ENCODE peak calls at places on chromosomes 6 and 20, in four cellular contexts. One of them, this sample, is unnamed.

GRCh38 chr6:140182819-140183218 is 808.4 kb upstream of the CITED2 start:
- DNase-seq in sigmoid colon: no peak
- DNase-seq in uterus: no peak
- DNase-seq in ovary: no peak
- DNase-seq in this sample: no peak

GRCh38 chr6:129744201-129744879 is 34.4 kb upstream of the ARHGAP18 start:
- DNase-seq in ovary: peak; percentile 55
- DNase-seq in sigmoid colon: peak; percentile 69
- DNase-seq in uterus: peak; percentile 51
- DNase-seq in this sample: peak; percentile 15

GRCh38 chr20:58192567-58192966 is 35.9 kb downstream of the ANKRD60 start:
- DNase-seq in ovary: no peak
- DNase-seq in sigmoid colon: no peak
- DNase-seq in uterus: no peak
- DNase-seq in this sample: no peak

GRCh38 chr20:17281478-17281877 is 54.6 kb downstream of the PCSK2 start:
- DNase-seq in sigmoid colon: no peak
- DNase-seq in ovary: no peak
- DNase-seq in uterus: no peak
- DNase-seq in this sample: peak; percentile 53

GRCh38 chr6:55696501-55696900 is 117.5 kb upstream of the HMGCLL1 start:
- DNase-seq in uterus: no peak
- DNase-seq in sigmoid colon: no peak
- DNase-seq in ovary: no peak
- DNase-seq in this sample: no peak

GRCh38 chr6:125639621-125640020 is 109.8 kb upstream of the HEY2 start:
- DNase-seq in ovary: no peak
- DNase-seq in sigmoid colon: no peak
- DNase-seq in uterus: no peak
- DNase-seq in this sample: no peak

GRCh38 chr6:38572186-38572813 is 67.4 kb downstream of the BTBD9 start:
- DNase-seq in ovary: no peak
- DNase-seq in uterus: no peak
- DNase-seq in sigmoid colon: no peak
- DNase-seq in this sample: no peak

GRCh38 chr6:113776998-113777397 is 80.1 kb upstream of the MARCKS start:
- DNase-seq in sigmoid colon: no peak
- DNase-seq in uterus: no peak
- DNase-seq in ovary: no peak
- DNase-seq in this sample: no peak

GRCh38 chr6:28266962-28267694 is at the start of gene ZSCAN26:
- DNase-seq in sigmoid colon: peak; percentile 90
- DNase-seq in ovary: peak; percentile 89
- DNase-seq in uterus: peak; percentile 91
- DNase-seq in this sample: peak; percentile 81

GRCh38 chr6:165987483-165988305 is 180.0 kb downstream of the TBXT start:
- DNase-seq in ovary: peak; percentile 97
- DNase-seq in sigmoid colon: peak; percentile 98
- DNase-seq in uterus: peak; percentile 90
- DNase-seq in this sample: peak; percentile 81

GRCh38 chr20:8724884-8725283 is 344.0 kb upstream of the PLCB4 start:
- DNase-seq in ovary: no peak
- DNase-seq in uterus: no peak
- DNase-seq in sigmoid colon: no peak
- DNase-seq in this sample: no peak

GRCh38 chr20:25177890-25178321 is 17.6 kb upstream of the ENTPD6 start:
- DNase-seq in uterus: no peak
- DNase-seq in sigmoid colon: no peak
- DNase-seq in ovary: no peak
- DNase-seq in this sample: peak; percentile 81

GRCh38 chr20:19504251-19504650 is 253.8 kb upstream of the RIN2 start:
- DNase-seq in uterus: no peak
- DNase-seq in ovary: no peak
- DNase-seq in sigmoid colon: no peak
- DNase-seq in this sample: no peak

GRCh38 chr6:35025241-35026188 is 115.6 kb downstream of the TCP11 start:
- DNase-seq in sigmoid colon: no peak
- DNase-seq in ovary: no peak
- DNase-seq in uterus: no peak
- DNase-seq in this sample: no peak

GRCh38 chr6:116328528-116328903 is 42.2 kb upstream of the DSE start:
- DNase-seq in ovary: no peak
- DNase-seq in uterus: no peak
- DNase-seq in sigmoid colon: no peak
- DNase-seq in this sample: no peak

GRCh38 chr6:54060286-54060685 is 51.0 kb upstream of the MLIP start:
- DNase-seq in uterus: no peak
- DNase-seq in sigmoid colon: no peak
- DNase-seq in ovary: no peak
- DNase-seq in this sample: no peak

GRCh38 chr6:95690328-95690727 is 113.0 kb downstream of the MANEA start:
- DNase-seq in sigmoid colon: no peak
- DNase-seq in ovary: no peak
- DNase-seq in uterus: no peak
- DNase-seq in this sample: no peak

GRCh38 chr6:65707134-65707826 is at the start of gene EYS:
- DNase-seq in ovary: no peak
- DNase-seq in uterus: no peak
- DNase-seq in sigmoid colon: no peak
- DNase-seq in this sample: no peak

GRCh38 chr20:48703511-48704219 is 124.1 kb downstream of the PREX1 start:
- DNase-seq in sigmoid colon: peak; percentile 61
- DNase-seq in ovary: no peak
- DNase-seq in uterus: no peak
- DNase-seq in this sample: peak; percentile 90

GRCh38 chr6:25181923-25182322 is 97.3 kb upstream of the CARMIL1 start:
- DNase-seq in ovary: no peak
- DNase-seq in uterus: no peak
- DNase-seq in sigmoid colon: no peak
- DNase-seq in this sample: no peak

GRCh38 chr6:132614554-132614953 is 9.5 kb downstream of the TAAR2 start:
- DNase-seq in sigmoid colon: no peak
- DNase-seq in uterus: no peak
- DNase-seq in ovary: no peak
- DNase-seq in this sample: no peak

GRCh38 chr6:25100288-25100687 is 164.5 kb upstream of the RIPOR2 start:
- DNase-seq in uterus: no peak
- DNase-seq in ovary: no peak
- DNase-seq in sigmoid colon: no peak
- DNase-seq in this sample: no peak

GRCh38 chr6:125717120-125717731 is 32.2 kb upstream of the HEY2 start:
- DNase-seq in uterus: no peak
- DNase-seq in sigmoid colon: no peak
- DNase-seq in ovary: no peak
- DNase-seq in this sample: no peak

GRCh38 chr20:45049904-45050471 is 50.9 kb downstream of the KCNS1 start:
- DNase-seq in ovary: no peak
- DNase-seq in uterus: no peak
- DNase-seq in sigmoid colon: no peak
- DNase-seq in this sample: no peak

GRCh38 chr20:45052698-45053440 is 48.1 kb downstream of the KCNS1 start:
- DNase-seq in sigmoid colon: no peak
- DNase-seq in ovary: no peak
- DNase-seq in uterus: no peak
- DNase-seq in this sample: no peak

GRCh38 chr20:45049438-45049837 is 51.5 kb downstream of the KCNS1 start:
- DNase-seq in ovary: no peak
- DNase-seq in sigmoid colon: no peak
- DNase-seq in uterus: no peak
- DNase-seq in this sample: no peak

GRCh38 chr20:45053441-45054351 is 47.2 kb downstream of the KCNS1 start:
- DNase-seq in sigmoid colon: no peak
- DNase-seq in ovary: no peak
- DNase-seq in uterus: no peak
- DNase-seq in this sample: no peak

DNA sequence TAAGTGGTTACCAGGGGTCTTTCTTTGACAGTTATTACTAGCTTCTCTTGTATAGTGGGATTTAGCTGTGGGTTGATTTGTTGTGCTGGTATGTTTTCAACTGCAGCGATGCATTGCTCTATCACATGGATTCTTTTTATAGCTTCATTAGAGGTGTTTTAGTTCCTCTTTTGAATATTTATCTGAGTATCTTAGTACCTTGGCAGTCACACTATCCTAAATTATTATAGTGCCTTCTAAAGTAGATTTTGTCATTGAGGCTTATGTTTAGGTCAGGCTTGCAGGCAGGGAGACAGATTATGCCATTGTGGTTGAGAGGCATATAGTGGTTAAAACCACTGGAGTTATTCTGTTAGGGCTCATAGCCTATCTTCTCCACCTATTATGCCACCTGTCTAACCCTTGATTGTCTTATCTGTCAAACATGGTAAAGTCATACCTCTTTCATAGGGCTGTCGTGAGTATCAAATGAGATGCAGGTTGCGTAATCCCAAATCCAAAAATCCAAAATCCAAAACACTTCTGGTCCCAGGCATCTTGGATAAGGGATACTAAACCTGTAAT is 49.3 kb downstream of the KCNS1 start:
- DNase-seq in ovary: no peak
- DNase-seq in uterus: no peak
- DNase-seq in sigmoid colon: no peak
- DNase-seq in this sample: no peak
- H3K4me1 ChIP-seq in ovary: no peaks in the 10 kb centered on the region
- H3K4me1 ChIP-seq in uterus: no peaks in the 10 kb centered on the region
- H3K4me1 ChIP-seq in sigmoid colon: peaks cover 21% of the 10 kb centered on the region
- H3K4me1 ChIP-seq in this sample: peaks cover 9% of the 10 kb centered on the region

GRCh38 chr6:156954191-156954590 is 177.0 kb downstream of the ARID1B start:
- DNase-seq in uterus: no peak
- DNase-seq in sigmoid colon: no peak
- DNase-seq in ovary: no peak
- DNase-seq in this sample: no peak

GRCh38 chr6:156954781-156955180 is 177.6 kb downstream of the ARID1B start:
- DNase-seq in uterus: no peak
- DNase-seq in ovary: no peak
- DNase-seq in sigmoid colon: no peak
- DNase-seq in this sample: no peak

GRCh38 chr6:156953478-156954146 is 176.4 kb downstream of the ARID1B start:
- DNase-seq in uterus: no peak
- DNase-seq in ovary: no peak
- DNase-seq in sigmoid colon: no peak
- DNase-seq in this sample: no peak

GRCh38 chr6:156952401-156952800 is 175.2 kb downstream of the ARID1B start:
- DNase-seq in uterus: no peak
- DNase-seq in ovary: no peak
- DNase-seq in sigmoid colon: no peak
- DNase-seq in this sample: peak; percentile 29

GRCh38 chr6:156953125-156953477 is 175.9 kb downstream of the ARID1B start:
- DNase-seq in sigmoid colon: no peak
- DNase-seq in uterus: no peak
- DNase-seq in ovary: no peak
- DNase-seq in this sample: peak; percentile 73
- H3K4me1 ChIP-seq in sigmoid colon: peaks cover 84% of the 10 kb centered on the region
- H3K4me1 ChIP-seq in uterus: peaks cover 8% of the 10 kb centered on the region
- H3K4me1 ChIP-seq in ovary: peaks cover 18% of the 10 kb centered on the region
- H3K4me1 ChIP-seq in this sample: peaks cover 63% of the 10 kb centered on the region

DNA sequence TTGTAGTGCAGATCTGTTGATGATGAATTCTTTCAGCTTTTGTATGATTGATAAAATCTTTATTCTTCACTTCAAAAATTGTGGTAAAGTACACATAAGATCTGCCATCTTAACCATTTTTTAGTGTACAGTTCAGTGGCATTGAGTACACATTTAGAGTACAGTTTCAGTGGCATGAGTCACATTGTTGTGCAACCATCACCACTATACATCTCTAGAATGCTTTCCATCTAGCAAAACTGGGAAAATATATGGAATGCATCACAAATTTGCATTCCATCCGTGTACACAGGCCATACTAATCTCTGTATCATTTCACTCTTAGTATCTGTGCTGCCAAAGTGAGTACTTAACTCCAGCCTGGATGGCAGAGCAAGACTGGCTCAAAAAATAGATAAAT is 28.7 kb downstream of the SIRPD start:
- DNase-seq in sigmoid colon: no peak
- DNase-seq in uterus: no peak
- DNase-seq in ovary: no peak
- DNase-seq in this sample: no peak
- H3K4me1 ChIP-seq in sigmoid colon: no peaks in the 10 kb centered on the region
- H3K4me1 ChIP-seq in uterus: no peaks in the 10 kb centered on the region
- H3K4me1 ChIP-seq in ovary: no peaks in the 10 kb centered on the region
- H3K4me1 ChIP-seq in this sample: no peaks in the 10 kb centered on the region

GRCh38 chr6:42103753-42104094 is 38.7 kb downstream of the C6orf132 start:
- DNase-seq in sigmoid colon: no peak
- DNase-seq in uterus: no peak
- DNase-seq in ovary: no peak
- DNase-seq in this sample: no peak

GRCh38 chr6:42104807-42105713 is 37.4 kb downstream of the C6orf132 start:
- DNase-seq in uterus: no peak
- DNase-seq in sigmoid colon: no peak
- DNase-seq in ovary: no peak
- DNase-seq in this sample: no peak

GRCh38 chr6:42101186-42101657 is 41.2 kb downstream of the C6orf132 start:
- DNase-seq in ovary: no peak
- DNase-seq in sigmoid colon: peak; percentile 69
- DNase-seq in uterus: no peak
- DNase-seq in this sample: peak; percentile 44

GRCh38 chr6:42104095-42104806 is 38.2 kb downstream of the C6orf132 start:
- DNase-seq in uterus: peak; percentile 57
- DNase-seq in sigmoid colon: peak; percentile 91
- DNase-seq in ovary: peak; percentile 56
- DNase-seq in this sample: peak; percentile 85

DNA sequence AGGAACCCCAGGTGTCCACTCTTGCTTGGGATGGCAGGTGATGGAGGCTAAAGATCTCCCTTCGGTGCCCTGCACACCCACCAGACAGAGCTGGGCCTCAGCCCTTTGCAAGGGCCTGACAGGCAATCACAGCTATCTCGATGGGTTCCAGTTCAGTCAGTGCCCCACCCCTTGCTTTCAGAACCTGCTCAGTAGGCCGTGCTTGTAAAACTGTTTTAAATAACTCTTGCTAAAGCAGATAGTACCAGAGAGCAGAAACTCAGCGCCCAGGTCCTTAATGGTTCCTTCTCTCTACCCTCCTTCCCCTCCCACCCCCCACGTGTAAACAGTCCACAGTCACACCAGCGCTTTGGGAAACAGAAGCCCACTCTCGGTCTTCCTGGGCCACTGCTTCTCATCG is 39.2 kb downstream of the C6orf132 start:
- DNase-seq in sigmoid colon: no peak
- DNase-seq in uterus: no peak
- DNase-seq in ovary: no peak
- DNase-seq in this sample: peak; percentile 76
- H3K4me1 ChIP-seq in sigmoid colon: peaks cover 12% of the 10 kb centered on the region
- H3K4me1 ChIP-seq in uterus: no peaks in the 10 kb centered on the region
- H3K4me1 ChIP-seq in ovary: no peaks in the 10 kb centered on the region
- H3K4me1 ChIP-seq in this sample: peaks cover 51% of the 10 kb centered on the region

GRCh38 chr20:32481311-32482103 is 103.6 kb downstream of the NOL4L start:
- DNase-seq in uterus: no peak
- DNase-seq in ovary: peak; percentile 31
- DNase-seq in sigmoid colon: peak; percentile 76
- DNase-seq in this sample: no peak
- H3K4me1 ChIP-seq in uterus: peaks cover 5% of the 10 kb centered on the region
- H3K4me1 ChIP-seq in ovary: peaks cover 8% of the 10 kb centered on the region
- H3K4me1 ChIP-seq in sigmoid colon: peaks cover 68% of the 10 kb centered on the region
- H3K4me1 ChIP-seq in this sample: peaks cover 59% of the 10 kb centered on the region